ENCODE peak calls at places on chromosomes 4 and X, in five cellular contexts. One of them, this sample, is unnamed.

GRCh38 chrX:129039176-129039575 is 484.1 kb downstream of the SMARCA1 start:
- DNase-seq in HepG2: no peak
- DNase-seq in K562: no peak
- DNase-seq in GM12878: no peak
- DNase-seq in A549: no peak
- DNase-seq in this sample: no peak

GRCh38 chr4:21535901-21536300 is 412.7 kb downstream of the KCNIP4 start:
- DNase-seq in GM12878: no peak
- DNase-seq in K562: no peak
- DNase-seq in A549: no peak
- DNase-seq in HepG2: no peak
- DNase-seq in this sample: no peak

GRCh38 chr4:1576961-1577814 is 106.9 kb downstream of the FAM53A start:
- DNase-seq in K562: no peak
- DNase-seq in A549: no peak
- DNase-seq in GM12878: no peak
- DNase-seq in HepG2: no peak
- DNase-seq in this sample: no peak

GRCh38 chr4:41360911-41361830 is 104.4 kb downstream of the UCHL1 start:
- DNase-seq in GM12878: no peak
- DNase-seq in A549: no peak
- DNase-seq in HepG2: no peak
- DNase-seq in K562: no peak
- DNase-seq in this sample: no peak

GRCh38 chr4:109588176-109588575 is 28.1 kb downstream of the MCUB start:
- DNase-seq in GM12878: peak
- DNase-seq in HepG2: no peak
- DNase-seq in K562: no peak
- DNase-seq in A549: no peak
- DNase-seq in this sample: no peak

GRCh38 chrX:31269914-31270313 is 198.1 kb upstream of the FTHL17 start:
- DNase-seq in HepG2: no peak
- DNase-seq in K562: no peak
- DNase-seq in GM12878: no peak
- DNase-seq in A549: no peak
- DNase-seq in this sample: no peak

GRCh38 chr4:107058828-107059227 is 22.7 kb upstream of the DKK2 start:
- DNase-seq in HepG2: no peak
- DNase-seq in GM12878: no peak
- DNase-seq in K562: no peak
- DNase-seq in A549: no peak
- DNase-seq in this sample: no peak

GRCh38 chr4:85084371-85085170 is 118.1 kb upstream of the WDFY3 start:
- DNase-seq in HepG2: peak
- DNase-seq in K562: peak
- DNase-seq in A549: peak
- DNase-seq in GM12878: no peak
- DNase-seq in this sample: peak

GRCh38 chr4:143375326-143376073 is 38.8 kb downstream of the GAB1 start:
- DNase-seq in GM12878: no peak
- DNase-seq in HepG2: peak
- DNase-seq in A549: no peak
- DNase-seq in K562: peak
- DNase-seq in this sample: peak

GRCh38 chr4:187179086-187180070 is 455.7 kb upstream of the FAT1 start:
- DNase-seq in HepG2: no peak
- DNase-seq in K562: no peak
- DNase-seq in A549: no peak
- DNase-seq in GM12878: no peak
- DNase-seq in this sample: no peak

GRCh38 chrX:34978171-34978570 is 35.6 kb downstream of the FAM47B start:
- DNase-seq in HepG2: no peak
- DNase-seq in A549: no peak
- DNase-seq in K562: no peak
- DNase-seq in GM12878: no peak
- DNase-seq in this sample: no peak

GRCh38 chrX:27439771-27440170 is 23.4 kb downstream of the PPP4R3C start:
- DNase-seq in K562: no peak
- DNase-seq in HepG2: no peak
- DNase-seq in GM12878: no peak
- DNase-seq in A549: no peak
- DNase-seq in this sample: no peak

GRCh38 chr4:153126137-153126536 is 78.1 kb upstream of the TRIM2 start:
- DNase-seq in GM12878: no peak
- DNase-seq in A549: no peak
- DNase-seq in K562: no peak
- DNase-seq in HepG2: no peak
- DNase-seq in this sample: no peak

GRCh38 chr4:153131478-153132069 is 72.7 kb upstream of the TRIM2 start:
- DNase-seq in A549: no peak
- DNase-seq in HepG2: no peak
- DNase-seq in K562: no peak
- DNase-seq in GM12878: no peak
- DNase-seq in this sample: no peak

GRCh38 chr4:153122855-153123254 is 81.4 kb upstream of the TRIM2 start:
- DNase-seq in HepG2: no peak
- DNase-seq in K562: no peak
- DNase-seq in A549: no peak
- DNase-seq in GM12878: no peak
- DNase-seq in this sample: no peak

GRCh38 chr4:153127773-153128494 is 76.3 kb upstream of the TRIM2 start:
- DNase-seq in K562: peak
- DNase-seq in A549: peak
- DNase-seq in HepG2: peak
- DNase-seq in GM12878: peak
- DNase-seq in this sample: peak
- H3K4me3 ChIP-seq in K562: no peak
- H3K4me3 ChIP-seq in A549: no peak
- H3K4me3 ChIP-seq in HepG2: peak
- H3K4me3 ChIP-seq in GM12878: no peak
- H3K4me3 ChIP-seq in this sample: no peak

DNA sequence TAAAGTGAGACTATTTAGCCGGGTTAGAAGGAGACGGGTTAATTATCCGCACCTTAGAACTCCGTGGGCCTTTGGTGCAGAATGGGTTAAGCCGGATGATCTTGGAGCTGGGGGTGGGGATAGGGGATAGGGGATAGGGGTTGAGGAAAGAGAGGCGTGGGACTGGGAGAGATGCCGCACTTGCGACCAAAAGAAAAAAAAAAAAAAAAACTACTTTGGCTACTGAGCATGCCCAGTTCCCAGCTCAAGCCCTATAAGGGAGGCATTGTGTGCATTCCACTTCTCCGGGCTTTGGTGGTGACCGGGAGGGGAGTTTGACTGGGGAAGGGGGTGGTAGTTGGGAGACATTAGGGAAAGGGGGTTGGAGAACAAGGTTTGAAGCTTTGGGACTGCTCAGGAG is at the start of gene SLITRK4:
- DNase-seq in GM12878: no peak
- DNase-seq in HepG2: no peak
- DNase-seq in K562: no peak
- DNase-seq in A549: no peak
- DNase-seq in this sample: no peak
- TF ChIP-seq MAX in GM12878: no peak
- TF ChIP-seq MAX in HepG2: no peak
- TF ChIP-seq MAX in K562: no peak
- TF ChIP-seq MAX in A549: no peak
- TF ChIP-seq MAX in this sample: no peak

GRCh38 chr4:4496604-4497372 is 45.1 kb downstream of the STX18 start:
- DNase-seq in K562: peak
- DNase-seq in GM12878: no peak
- DNase-seq in HepG2: no peak
- DNase-seq in A549: no peak
- DNase-seq in this sample: no peak
- TF ChIP-seq MYC in K562: no peak
- TF ChIP-seq MYC in GM12878: no peak
- TF ChIP-seq MYC in HepG2: no peak
- TF ChIP-seq MYC in A549: no peak
- TF ChIP-seq MYC in this sample: no peak

GRCh38 chr4:132266374-132266773 is 882.7 kb upstream of the PCDH10 start:
- DNase-seq in K562: no peak
- DNase-seq in GM12878: no peak
- DNase-seq in HepG2: no peak
- DNase-seq in A549: no peak
- DNase-seq in this sample: no peak

GRCh38 chr4:132269303-132269990 is 879.6 kb upstream of the PCDH10 start:
- DNase-seq in K562: no peak
- DNase-seq in HepG2: no peak
- DNase-seq in GM12878: no peak
- DNase-seq in A549: no peak
- DNase-seq in this sample: no peak
- H3K4me3 ChIP-seq in K562: no peak
- H3K4me3 ChIP-seq in HepG2: no peak
- H3K4me3 ChIP-seq in GM12878: no peak
- H3K4me3 ChIP-seq in A549: no peak
- H3K4me3 ChIP-seq in this sample: no peak

DNA sequence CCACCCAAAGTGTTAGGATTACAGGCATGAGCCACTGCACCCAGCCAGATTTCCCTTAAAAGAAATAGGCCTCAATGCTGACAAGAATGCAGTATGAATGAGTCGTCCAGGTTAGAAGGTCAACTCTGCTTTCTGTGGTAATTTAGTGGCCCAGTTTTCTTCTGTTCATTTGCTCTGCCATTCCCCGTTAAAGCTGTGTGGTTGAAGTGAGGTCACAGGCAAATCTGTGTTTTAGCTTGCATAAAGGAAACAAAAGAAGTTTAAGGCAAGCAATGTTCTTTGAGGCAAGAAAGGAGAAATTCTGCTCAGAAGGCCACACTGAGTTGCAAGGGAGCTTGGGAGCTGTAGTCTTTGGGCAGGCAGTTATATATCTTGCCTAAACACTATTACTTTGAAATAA is 176.8 kb downstream of the LARP7 start:
- DNase-seq in K562: no peak
- DNase-seq in A549: no peak
- DNase-seq in HepG2: no peak
- DNase-seq in GM12878: peak
- DNase-seq in this sample: no peak
- TF ChIP-seq MAX in K562: no peak
- TF ChIP-seq MAX in A549: no peak
- TF ChIP-seq MAX in HepG2: no peak
- TF ChIP-seq MAX in GM12878: no peak
- TF ChIP-seq MAX in this sample: no peak